ENCODE peak calls at places on chromosomes 4 and X, in five cellular contexts. G, X, Z, T and M are unnamed samples. For H3K4me1, the result is how much of the 10 kb centered on the place peaks cover.

GRCh38 chr4:7295201-7295916 is 103.0 kb downstream of the SORCS2 start:
- DNase-seq in G (no peak), X (no peak), Z (no peak), T (peak), M (no peak)

GRCh38 chr4:185504098-185505047 is 30.9 kb downstream of the PDLIM3 start:
- DNase-seq in G (peak), X (peak), Z (no peak), T (no peak), M (no peak)

GRCh38 chr4:150821641-150822040 is 193.4 kb downstream of the LRBA start:
- DNase-seq in G (no peak), X (no peak), Z (no peak), T (no peak), M (no peak)

GRCh38 chr4:102868153-102868781 is 525 bp upstream of the CISD2 start:
- DNase-seq in G (peak), X (no peak), Z (no peak), T (no peak), M (no peak)

GRCh38 chr4:119525005-119525749 is 103.4 kb downstream of the PDE5A start:
- DNase-seq in G (no peak), X (no peak), Z (no peak), T (no peak), M (no peak)

GRCh38 chr4:498328-498919 is 532 bp downstream of the ZNF721 start:
- DNase-seq in G (no peak), X (no peak), Z (no peak), T (no peak), M (no peak)

GRCh38 chrX:108696690-108697089 is 39.7 kb downstream of the IRS4 start:
- DNase-seq in G (no peak), X (no peak), Z (no peak), T (no peak), M (no peak)

GRCh38 chrX:3252744-3253143 is 93.7 kb downstream of the MXRA5 start:
- DNase-seq in G (no peak), X (no peak), Z (no peak), T (no peak), M (no peak)

GRCh38 chrX:35728481-35728880 is 69.7 kb upstream of the MAGEB16 start:
- DNase-seq in G (no peak), X (no peak), Z (no peak), T (no peak), M (peak)

GRCh38 chr4:69735119-69735518 is 25.3 kb downstream of the SULT1B1 start:
- DNase-seq in G (no peak), X (no peak), Z (no peak), T (no peak), M (no peak)

GRCh38 chr4:6047130-6047673 is 29.0 kb upstream of the C4orf50 start:
- DNase-seq in G (no peak), X (peak), Z (no peak), T (no peak), M (no peak)

GRCh38 chrX:140765043-140765784 is 55.7 kb downstream of the LINC00632 start:
- DNase-seq in G (no peak), X (no peak), Z (no peak), T (no peak), M (no peak)

GRCh38 chrX:140766024-140766611 is 56.6 kb downstream of the LINC00632 start:
- DNase-seq in G (peak), X (no peak), Z (no peak), T (peak), M (no peak)

GRCh38 chrX:140764401-140764919 is 54.9 kb downstream of the LINC00632 start:
- DNase-seq in G (no peak), X (no peak), Z (no peak), T (peak), M (no peak)

GRCh38 chrX:140756948-140757347 is 47.4 kb downstream of the LINC00632 start:
- DNase-seq in G (no peak), X (no peak), Z (no peak), T (no peak), M (no peak)

GRCh38 chrX:140762061-140762460 is 52.5 kb downstream of the LINC00632 start:
- DNase-seq in G (peak), X (no peak), Z (no peak), T (peak), M (no peak)
- H3K9ac ChIP-seq in G (no peak), X (no peak), Z (no peak), T (no peak), M (no peak)

GRCh38 chrX:120456973-120457372 is 12.1 kb downstream of the LAMP2 start:
- DNase-seq in G (peak), X (no peak), Z (no peak), T (no peak), M (no peak)

GRCh38 chrX:120463241-120463640 is 5.9 kb downstream of the LAMP2 start:
- DNase-seq in G (peak), X (no peak), Z (no peak), T (no peak), M (no peak)

GRCh38 chrX:120462370-120462769 is 6.7 kb downstream of the LAMP2 start:
- DNase-seq in G (peak), X (no peak), Z (no peak), T (no peak), M (no peak)

GRCh38 chrX:120457766-120458180 is 11.3 kb downstream of the LAMP2 start:
- DNase-seq in G (peak), X (no peak), Z (peak), T (no peak), M (no peak)

DNA sequence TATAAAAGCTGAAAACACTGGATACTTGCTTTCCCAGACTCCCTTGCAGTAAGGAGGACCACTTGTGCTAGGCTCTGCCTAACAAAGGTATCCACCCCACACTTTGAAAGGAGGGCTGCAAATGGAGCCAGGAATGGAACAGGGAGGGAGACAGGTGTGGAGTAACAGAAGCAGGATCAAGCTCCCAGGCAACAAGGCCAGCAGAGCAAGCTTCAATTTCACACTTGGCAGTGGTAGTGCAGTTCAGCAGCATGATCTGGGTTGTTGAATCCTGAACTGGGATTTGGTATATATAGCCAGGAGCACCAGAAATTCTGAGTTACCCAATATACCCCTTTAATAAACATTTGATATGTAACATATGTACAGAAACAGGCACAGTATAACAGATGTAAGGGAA is 9.8 kb downstream of the LAMP2 start:
- DNase-seq in G (no peak), X (no peak), Z (no peak), T (no peak), M (no peak)
- H3K4me1 ChIP-seq in G (under half), X (under half), Z (under half), T (under half), M (under half)

GRCh38 chr4:53147711-53148110 is 218.2 kb downstream of the SCFD2 start:
- DNase-seq in G (no peak), X (no peak), Z (no peak), T (no peak), M (no peak)

GRCh38 chr4:53147179-53147578 is 218.7 kb downstream of the SCFD2 start:
- DNase-seq in G (no peak), X (no peak), Z (no peak), T (no peak), M (no peak)

GRCh38 chr4:53151489-53151788 is 214.4 kb downstream of the SCFD2 start:
- DNase-seq in G (no peak), X (no peak), Z (no peak), T (no peak), M (no peak)

GRCh38 chr4:53152467-53152866 is 213.4 kb downstream of the SCFD2 start:
- DNase-seq in G (no peak), X (no peak), Z (no peak), T (no peak), M (no peak)

GRCh38 chr4:53150631-53151488 is 215.0 kb downstream of the SCFD2 start:
- DNase-seq in G (no peak), X (no peak), Z (no peak), T (no peak), M (no peak)
- TF ChIP-seq YY1 in G (no peak), X (no peak), Z (no peak), T (no peak), M (no peak)

DNA sequence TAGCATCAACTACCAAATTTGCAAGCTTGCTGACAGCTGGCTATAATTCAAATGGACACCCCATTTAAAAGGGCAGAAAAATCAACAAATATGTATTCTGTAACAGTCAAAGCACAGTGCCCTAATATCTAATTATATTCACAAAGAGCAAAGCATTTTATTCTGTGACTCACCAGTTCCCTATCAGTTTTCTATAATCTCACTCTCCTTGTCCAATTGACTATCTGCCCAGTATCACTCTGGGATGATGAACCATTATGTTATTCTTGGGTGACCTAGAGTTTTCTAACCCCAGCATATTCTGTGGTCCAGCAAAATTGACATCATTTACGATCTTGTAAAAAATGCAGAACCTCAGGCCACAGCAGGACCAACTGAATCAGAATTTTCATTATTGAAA is 82.0 kb upstream of the FREM3 start:
- DNase-seq in G (no peak), X (no peak), Z (no peak), T (no peak), M (no peak)
- H3K9ac ChIP-seq in G (no peak), X (no peak), Z (no peak), T (no peak), M (no peak)

GRCh38 chr4:123597586-123597985 is 201.0 kb downstream of the SPRY1 start:
- DNase-seq in G (no peak), X (no peak), Z (no peak), T (no peak), M (no peak)

GRCh38 chr4:123593655-123594054 is 197.1 kb downstream of the SPRY1 start:
- DNase-seq in G (no peak), X (no peak), Z (no peak), T (no peak), M (no peak)

GRCh38 chr4:123599061-123599919 is 202.7 kb downstream of the SPRY1 start:
- DNase-seq in G (no peak), X (no peak), Z (no peak), T (no peak), M (no peak)

GRCh38 chr4:123599920-123600394 is 203.4 kb downstream of the SPRY1 start:
- DNase-seq in G (peak), X (no peak), Z (peak), T (peak), M (peak)

GRCh38 chr4:123596805-123597204 is 200.2 kb downstream of the SPRY1 start:
- DNase-seq in G (no peak), X (no peak), Z (no peak), T (no peak), M (no peak)
- H3K4me1 ChIP-seq in G (under half), X (under half), Z (under half), T (under half), M (under half)

GRCh38 chr4:83522239-83522638 is 13.7 kb upstream of the GPAT3 start:
- DNase-seq in G (no peak), X (no peak), Z (no peak), T (no peak), M (no peak)

DNA sequence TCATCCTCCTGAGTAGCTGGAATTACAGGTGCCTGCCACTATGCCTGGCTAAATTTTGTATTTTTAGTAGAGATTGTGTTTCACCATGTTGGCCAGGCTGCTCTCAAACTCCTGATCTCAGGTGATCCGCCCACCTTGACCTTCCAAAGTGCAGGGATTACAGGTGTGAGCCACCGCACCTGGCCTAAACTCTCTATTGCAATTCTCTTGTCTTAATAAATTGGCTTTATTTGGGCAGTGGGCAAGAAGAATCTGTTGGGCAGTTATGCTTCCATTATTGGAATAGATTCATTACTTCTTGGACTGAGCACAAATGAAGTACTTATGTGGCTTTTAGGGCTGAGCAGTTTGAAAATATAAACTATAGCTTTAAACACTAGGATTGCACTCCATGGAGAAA is 8.2 kb upstream of the GPAT3 start:
- DNase-seq in G (no peak), X (no peak), Z (no peak), T (no peak), M (no peak)
- TF ChIP-seq YY1 in G (no peak), X (no peak), Z (no peak), T (no peak), M (no peak)

GRCh38 chr4:26088433-26088928 is 174.5 kb downstream of the SMIM20 start:
- DNase-seq in G (no peak), X (no peak), Z (peak), T (no peak), M (no peak)
- H3K9ac ChIP-seq in G (no peak), X (no peak), Z (no peak), T (no peak), M (no peak)